ENCODE peak calls at places on chromosomes 5 and 9, in ten cellular contexts. O, E, Q, X, R, G, H, K, J and A are unnamed samples.

GRCh38 chr9:89295400-89295799 is 15.6 kb upstream of the CKS2 start:
- DNase-seq in E (no peak), G (no peak), K (no peak), H (no peak), O (no peak), Q (no peak), X (no peak), J (no peak), R (no peak), A (no peak)

GRCh38 chr9:126401107-126401506 is 74.5 kb downstream of the MVB12B start:
- DNase-seq in O (no peak), J (no peak), H (no peak), E (no peak), K (no peak), Q (no peak), R (no peak), X (no peak), G (no peak), A (no peak)

GRCh38 chr5:6394429-6395101 is 16.2 kb upstream of the MED10 start:
- DNase-seq in Q (no peak), H (no peak), J (no peak), R (no peak), E (no peak), K (no peak), O (no peak), X (no peak), G (no peak), A (no peak)

GRCh38 chr5:74630387-74631087 is 10.0 kb downstream of the ENC1 start:
- DNase-seq in J (no peak), R (no peak), Q (no peak), X (no peak), K (peak), O (no peak), H (no peak), G (peak), E (no peak), A (peak)

GRCh38 chr9:128061305-128061704 is 5.8 kb downstream of the NAIF1 start:
- DNase-seq in H (no peak), O (peak), R (no peak), X (no peak), K (no peak), E (peak), J (no peak), G (no peak), Q (no peak), A (no peak)

GRCh38 chr5:132802044-132802684 is 10.9 kb upstream of the SOWAHA start:
- DNase-seq in J (no peak), G (no peak), Q (no peak), R (no peak), X (no peak), K (no peak), E (no peak), H (no peak), O (no peak), A (no peak)

GRCh38 chr9:92295827-92296258 is 2.3 kb upstream of the IARS1 start:
- DNase-seq in G (no peak), E (no peak), R (no peak), Q (no peak), X (no peak), J (no peak), H (no peak), O (no peak), K (no peak), A (no peak)

GRCh38 chr5:58774979-58775378 is 192.1 kb downstream of the RAB3C start:
- DNase-seq in H (no peak), G (no peak), X (no peak), K (no peak), Q (no peak), J (no peak), R (no peak), O (no peak), E (no peak), A (no peak)

GRCh38 chr5:142100307-142100706 is 8.3 kb upstream of the NDFIP1 start:
- DNase-seq in K (no peak), G (no peak), J (no peak), Q (no peak), O (no peak), E (no peak), R (no peak), X (no peak), H (no peak), A (no peak)

GRCh38 chr9:35687306-35687705 is 2.4 kb downstream of the TPM2 start:
- DNase-seq in X (no peak), K (no peak), Q (no peak), O (no peak), E (no peak), H (no peak), J (no peak), R (no peak), G (no peak), A (no peak)

GRCh38 chr5:42518595-42519067 is 95.4 kb downstream of the GHR start:
- DNase-seq in E (no peak), Q (no peak), G (peak), J (no peak), R (no peak), O (no peak), X (no peak), K (no peak), H (no peak), A (no peak)

GRCh38 chr9:70556736-70557135 is 142.3 kb upstream of the KLF9 start:
- DNase-seq in H (no peak), J (no peak), K (no peak), Q (no peak), R (no peak), X (no peak), E (no peak), G (no peak), O (no peak), A (no peak)

GRCh38 chr5:151095341-151096000 is 14.6 kb upstream of the TNIP1 start:
- DNase-seq in K (peak), O (no peak), G (no peak), R (no peak), X (no peak), J (no peak), H (no peak), E (peak), Q (no peak), A (no peak)

GRCh38 chr5:76691470-76692273 is 24.3 kb upstream of the F2R start:
- DNase-seq in Q (no peak), J (no peak), E (no peak), H (no peak), R (no peak), O (no peak), K (peak), X (no peak), G (no peak), A (peak)

GRCh38 chr5:95760291-95761191 is 29.4 kb downstream of the RHOBTB3 start:
- DNase-seq in Q (no peak), K (peak), E (no peak), O (no peak), X (no peak), J (no peak), G (peak), H (peak), R (no peak), A (peak)

GRCh38 chr5:79333852-79334557 is 98.1 kb downstream of the JMY start:
- DNase-seq in K (no peak), Q (no peak), H (no peak), O (no peak), X (no peak), E (no peak), J (no peak), G (no peak), R (no peak), A (no peak)

GRCh38 chr5:7805379-7805778 is 45.6 kb downstream of the CFAP90 start:
- DNase-seq in J (no peak), G (no peak), O (no peak), Q (no peak), R (no peak), E (no peak), K (no peak), X (no peak), H (no peak), A (no peak)

GRCh38 chr9:76895186-76895585 is 10.7 kb downstream of the PRUNE2 start:
- DNase-seq in O (no peak), Q (no peak), G (no peak), J (no peak), H (no peak), X (no peak), E (no peak), R (no peak), K (no peak), A (no peak)

GRCh38 chr5:128535225-128535624 is 2.8 kb downstream of the FBN2 start:
- DNase-seq in R (no peak), K (peak), G (no peak), J (no peak), X (no peak), O (no peak), E (no peak), H (no peak), Q (no peak), A (no peak)

GRCh38 chr5:85663708-85664031 is 954.1 kb upstream of the COX7C start:
- DNase-seq in X (no peak), H (no peak), R (no peak), O (no peak), G (no peak), J (no peak), K (peak), E (no peak), Q (no peak), A (no peak)

GRCh38 chr9:131240047-131240921 is 36.0 kb downstream of the FAM78A start:
- DNase-seq in J (no peak), G (no peak), R (no peak), X (no peak), O (no peak), H (no peak), Q (no peak), K (no peak), E (peak), A (no peak)

GRCh38 chr9:101397746-101398334 is 578 bp downstream of the MRPL50 start:
- DNase-seq in Q (no peak), E (no peak), R (no peak), O (no peak), G (no peak), X (no peak), J (no peak), K (no peak), H (no peak), A (no peak)

GRCh38 chr9:130426883-130427282 is 17.9 kb upstream of the ASS1 start:
- DNase-seq in R (no peak), G (peak), E (no peak), X (no peak), Q (no peak), H (no peak), J (peak), K (peak), O (no peak), A (peak)

GRCh38 chr5:130652178-130652577 is 512.9 kb downstream of the HINT1 start:
- DNase-seq in Q (no peak), E (no peak), X (no peak), K (peak), R (no peak), J (no peak), G (peak), H (peak), O (no peak), A (peak)

GRCh38 chr5:134714537-134714936 is 23.8 kb upstream of the CAMLG start:
- DNase-seq in H (no peak), J (no peak), E (no peak), X (no peak), Q (no peak), K (no peak), O (no peak), R (no peak), G (no peak), A (no peak)

GRCh38 chr5:10572451-10572850 is 8.6 kb downstream of the ANKRD33B start:
- DNase-seq in R (no peak), J (no peak), K (no peak), O (no peak), H (no peak), X (no peak), G (no peak), Q (no peak), E (no peak), A (no peak)

GRCh38 chr9:108534741-108535140 is 321.0 kb downstream of the ACTL7B start:
- DNase-seq in O (no peak), Q (no peak), G (peak), K (peak), X (no peak), E (no peak), R (no peak), H (no peak), J (no peak), A (peak)

GRCh38 chr5:43038523-43038989 is 1.6 kb downstream of the ANXA2R start:
- DNase-seq in J (no peak), X (no peak), K (no peak), Q (peak), G (no peak), O (peak), R (no peak), E (no peak), H (no peak), A (peak)